ENCODE peak calls at places on chromosomes 5 and 9, in ten cellular contexts. One of them, this sample, is unnamed.

GRCh38 chr5:66877843-66878242 is 281.6 kb downstream of the MAST4 start:
- DNase-seq in foreskin fibroblast: peak; percentile 60
- DNase-seq in uterus: no peak
- DNase-seq in upper lobe of right lung: no peak
- DNase-seq in body of pancreas: no peak
- DNase-seq in GM13977: no peak
- DNase-seq in mesothelial cell of epicardium: no peak
- DNase-seq in AG10803: no peak
- DNase-seq in AG04450: no peak
- DNase-seq in fibroblast of the aortic adventitia: peak; percentile 41
- DNase-seq in this sample: no peak

GRCh38 chr5:111813520-111813919 is 56.5 kb upstream of the NREP start:
- DNase-seq in AG04450: no peak
- DNase-seq in foreskin fibroblast: no peak
- DNase-seq in upper lobe of right lung: no peak
- DNase-seq in GM13977: no peak
- DNase-seq in AG10803: no peak
- DNase-seq in body of pancreas: no peak
- DNase-seq in uterus: no peak
- DNase-seq in mesothelial cell of epicardium: no peak
- DNase-seq in fibroblast of the aortic adventitia: no peak
- DNase-seq in this sample: no peak

GRCh38 chr5:53381-54174 is 38.4 kb upstream of the PLEKHG4B start:
- DNase-seq in body of pancreas: peak; percentile 65
- DNase-seq in mesothelial cell of epicardium: no peak
- DNase-seq in foreskin fibroblast: peak; percentile 52
- DNase-seq in uterus: no peak
- DNase-seq in AG10803: peak; percentile 6
- DNase-seq in fibroblast of the aortic adventitia: no peak
- DNase-seq in GM13977: peak; percentile 63
- DNase-seq in upper lobe of right lung: peak; percentile 82
- DNase-seq in AG04450: no peak
- DNase-seq in this sample: peak; percentile 54

GRCh38 chr5:115321309-115321708 is 24.9 kb upstream of the CCDC112 start:
- DNase-seq in GM13977: no peak
- DNase-seq in AG10803: peak; percentile 12
- DNase-seq in foreskin fibroblast: peak; percentile 60
- DNase-seq in uterus: no peak
- DNase-seq in mesothelial cell of epicardium: no peak
- DNase-seq in upper lobe of right lung: no peak
- DNase-seq in fibroblast of the aortic adventitia: peak; percentile 16
- DNase-seq in body of pancreas: no peak
- DNase-seq in AG04450: no peak
- DNase-seq in this sample: no peak

GRCh38 chr9:136409557-136410455 is 608 bp downstream of the ENTR1 start:
- DNase-seq in mesothelial cell of epicardium: no peak
- DNase-seq in foreskin fibroblast: peak; percentile 69
- DNase-seq in GM13977: peak; percentile 67
- DNase-seq in body of pancreas: peak; percentile 37
- DNase-seq in AG04450: no peak
- DNase-seq in uterus: no peak
- DNase-seq in upper lobe of right lung: peak; percentile 76
- DNase-seq in AG10803: peak; percentile 31
- DNase-seq in fibroblast of the aortic adventitia: peak; percentile 31
- DNase-seq in this sample: no peak

GRCh38 chr9:78866228-78867132 is 569.6 kb downstream of the PSAT1 start:
- DNase-seq in mesothelial cell of epicardium: no peak
- DNase-seq in body of pancreas: no peak
- DNase-seq in fibroblast of the aortic adventitia: peak; percentile 85
- DNase-seq in AG10803: peak; percentile 95
- DNase-seq in GM13977: no peak
- DNase-seq in upper lobe of right lung: no peak
- DNase-seq in uterus: no peak
- DNase-seq in foreskin fibroblast: peak; percentile 89
- DNase-seq in AG04450: peak; percentile 59
- DNase-seq in this sample: no peak

GRCh38 chr9:137138701-137139467 is at the start of gene GRIN1:
- DNase-seq in GM13977: peak; percentile 66
- DNase-seq in body of pancreas: peak; percentile 49
- DNase-seq in mesothelial cell of epicardium: peak; percentile 59
- DNase-seq in uterus: no peak
- DNase-seq in upper lobe of right lung: peak; percentile 70
- DNase-seq in fibroblast of the aortic adventitia: peak; percentile 15
- DNase-seq in AG10803: peak; percentile 19
- DNase-seq in AG04450: no peak
- DNase-seq in foreskin fibroblast: peak; percentile 58
- DNase-seq in this sample: peak; percentile 56

GRCh38 chr5:110335361-110336046 is 391.0 kb downstream of the TMEM232 start:
- DNase-seq in foreskin fibroblast: peak; percentile 93
- DNase-seq in uterus: no peak
- DNase-seq in GM13977: no peak
- DNase-seq in AG10803: peak; percentile 99
- DNase-seq in fibroblast of the aortic adventitia: peak; percentile 63
- DNase-seq in body of pancreas: no peak
- DNase-seq in AG04450: peak; percentile 1
- DNase-seq in upper lobe of right lung: no peak
- DNase-seq in mesothelial cell of epicardium: no peak
- DNase-seq in this sample: no peak

GRCh38 chr9:129489838-129490582 is 130.9 kb downstream of the C9orf50 start:
- DNase-seq in upper lobe of right lung: no peak
- DNase-seq in uterus: peak; percentile 71
- DNase-seq in GM13977: no peak
- DNase-seq in fibroblast of the aortic adventitia: peak; percentile 69
- DNase-seq in AG10803: peak; percentile 44
- DNase-seq in mesothelial cell of epicardium: no peak
- DNase-seq in body of pancreas: no peak
- DNase-seq in foreskin fibroblast: peak; percentile 44
- DNase-seq in AG04450: no peak
- DNase-seq in this sample: no peak

GRCh38 chr5:573976-574375 is 38.2 kb upstream of the CEP72 start:
- DNase-seq in body of pancreas: no peak
- DNase-seq in mesothelial cell of epicardium: no peak
- DNase-seq in AG04450: no peak
- DNase-seq in AG10803: no peak
- DNase-seq in uterus: no peak
- DNase-seq in upper lobe of right lung: no peak
- DNase-seq in fibroblast of the aortic adventitia: no peak
- DNase-seq in GM13977: no peak
- DNase-seq in foreskin fibroblast: no peak
- DNase-seq in this sample: no peak

GRCh38 chr9:5628530-5629311 is at the start of gene RIC1:
- DNase-seq in foreskin fibroblast: peak; percentile 98
- DNase-seq in AG04450: peak; percentile 69
- DNase-seq in fibroblast of the aortic adventitia: peak; percentile 89
- DNase-seq in AG10803: peak; percentile 93
- DNase-seq in GM13977: peak; percentile 97
- DNase-seq in body of pancreas: peak; percentile 87
- DNase-seq in upper lobe of right lung: peak; percentile 96
- DNase-seq in mesothelial cell of epicardium: peak; percentile 75
- DNase-seq in uterus: peak; percentile 91
- DNase-seq in this sample: peak; percentile 72
- TF ChIP-seq CTCF in foreskin fibroblast: no peak
- TF ChIP-seq CTCF in AG04450: no peak
- TF ChIP-seq CTCF in fibroblast of the aortic adventitia: no peak
- TF ChIP-seq CTCF in AG10803: no peak
- TF ChIP-seq CTCF in GM13977: no peak
- TF ChIP-seq CTCF in body of pancreas: no peak
- TF ChIP-seq CTCF in upper lobe of right lung: no peak
- TF ChIP-seq CTCF in mesothelial cell of epicardium: no peak
- TF ChIP-seq CTCF in uterus: no peak
- TF ChIP-seq CTCF in this sample: no peak

GRCh38 chr9:134285215-134285845 is 40.9 kb upstream of the RXRA start:
- DNase-seq in fibroblast of the aortic adventitia: no peak
- DNase-seq in mesothelial cell of epicardium: no peak
- DNase-seq in GM13977: no peak
- DNase-seq in AG04450: no peak
- DNase-seq in AG10803: no peak
- DNase-seq in body of pancreas: no peak
- DNase-seq in foreskin fibroblast: no peak
- DNase-seq in uterus: no peak
- DNase-seq in upper lobe of right lung: no peak
- DNase-seq in this sample: no peak

GRCh38 chr9:134283692-134284265 is 42.5 kb upstream of the RXRA start:
- DNase-seq in GM13977: no peak
- DNase-seq in AG10803: no peak
- DNase-seq in upper lobe of right lung: no peak
- DNase-seq in uterus: no peak
- DNase-seq in foreskin fibroblast: no peak
- DNase-seq in mesothelial cell of epicardium: no peak
- DNase-seq in fibroblast of the aortic adventitia: no peak
- DNase-seq in AG04450: no peak
- DNase-seq in body of pancreas: no peak
- DNase-seq in this sample: no peak

GRCh38 chr9:134283111-134283515 is 43.1 kb upstream of the RXRA start:
- DNase-seq in upper lobe of right lung: peak; percentile 73
- DNase-seq in GM13977: no peak
- DNase-seq in body of pancreas: peak; percentile 81
- DNase-seq in AG04450: peak; percentile 13
- DNase-seq in foreskin fibroblast: peak; percentile 76
- DNase-seq in fibroblast of the aortic adventitia: peak; percentile 92
- DNase-seq in uterus: peak; percentile 84
- DNase-seq in mesothelial cell of epicardium: no peak
- DNase-seq in AG10803: peak; percentile 89
- DNase-seq in this sample: no peak

GRCh38 chr9:134284741-134285140 is 41.5 kb upstream of the RXRA start:
- DNase-seq in upper lobe of right lung: no peak
- DNase-seq in GM13977: no peak
- DNase-seq in uterus: no peak
- DNase-seq in AG04450: no peak
- DNase-seq in AG10803: no peak
- DNase-seq in foreskin fibroblast: no peak
- DNase-seq in body of pancreas: no peak
- DNase-seq in mesothelial cell of epicardium: no peak
- DNase-seq in fibroblast of the aortic adventitia: no peak
- DNase-seq in this sample: no peak

DNA sequence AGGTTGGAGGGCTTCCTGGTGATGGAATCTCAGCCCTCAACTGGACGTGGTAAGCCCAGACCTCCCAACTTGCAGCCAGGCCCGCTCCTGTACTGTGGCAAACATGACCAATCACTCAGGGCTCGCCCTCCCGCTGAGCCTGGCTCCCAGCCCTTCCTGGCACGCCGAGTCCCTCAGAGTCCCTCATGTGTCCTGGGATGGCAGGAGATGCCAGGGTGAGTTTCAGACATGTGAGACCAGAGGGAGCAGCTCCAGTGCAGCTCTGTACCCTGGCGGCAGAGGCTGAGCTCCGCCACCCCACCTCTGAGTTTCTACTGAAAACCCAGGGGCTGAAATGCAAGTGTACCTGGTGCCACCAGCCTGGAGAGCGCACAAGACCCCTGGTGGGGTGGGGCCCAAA is 42.0 kb upstream of the RXRA start:
- DNase-seq in upper lobe of right lung: no peak
- DNase-seq in uterus: no peak
- DNase-seq in GM13977: no peak
- DNase-seq in foreskin fibroblast: no peak
- DNase-seq in AG10803: no peak
- DNase-seq in body of pancreas: peak; percentile 83
- DNase-seq in fibroblast of the aortic adventitia: no peak
- DNase-seq in AG04450: no peak
- DNase-seq in mesothelial cell of epicardium: no peak
- DNase-seq in this sample: no peak
- TF ChIP-seq CTCF in upper lobe of right lung: no peak
- TF ChIP-seq CTCF in uterus: no peak
- TF ChIP-seq CTCF in GM13977: no peak
- TF ChIP-seq CTCF in foreskin fibroblast: no peak
- TF ChIP-seq CTCF in AG10803: no peak
- TF ChIP-seq CTCF in body of pancreas: no peak
- TF ChIP-seq CTCF in fibroblast of the aortic adventitia: no peak
- TF ChIP-seq CTCF in AG04450: no peak
- TF ChIP-seq CTCF in mesothelial cell of epicardium: no peak
- TF ChIP-seq CTCF in this sample: no peak

GRCh38 chr5:139287890-139288635 is 5.5 kb upstream of the MATR3 start:
- DNase-seq in foreskin fibroblast: peak; percentile 53
- DNase-seq in AG10803: no peak
- DNase-seq in fibroblast of the aortic adventitia: no peak
- DNase-seq in upper lobe of right lung: no peak
- DNase-seq in body of pancreas: no peak
- DNase-seq in GM13977: no peak
- DNase-seq in mesothelial cell of epicardium: no peak
- DNase-seq in uterus: no peak
- DNase-seq in AG04450: no peak
- DNase-seq in this sample: no peak
- TF ChIP-seq CTCF in foreskin fibroblast: no peak
- TF ChIP-seq CTCF in AG10803: no peak
- TF ChIP-seq CTCF in fibroblast of the aortic adventitia: no peak
- TF ChIP-seq CTCF in upper lobe of right lung: peak; percentile 21
- TF ChIP-seq CTCF in body of pancreas: no peak
- TF ChIP-seq CTCF in GM13977: peak; percentile 21
- TF ChIP-seq CTCF in mesothelial cell of epicardium: no peak
- TF ChIP-seq CTCF in uterus: no peak
- TF ChIP-seq CTCF in AG04450: no peak
- TF ChIP-seq CTCF in this sample: no peak

GRCh38 chr5:149432861-149433462 is 53.9 kb upstream of the IL17B start:
- DNase-seq in foreskin fibroblast: no peak
- DNase-seq in AG10803: peak; percentile 46
- DNase-seq in GM13977: no peak
- DNase-seq in mesothelial cell of epicardium: no peak
- DNase-seq in fibroblast of the aortic adventitia: no peak
- DNase-seq in AG04450: no peak
- DNase-seq in uterus: peak; percentile 70
- DNase-seq in upper lobe of right lung: no peak
- DNase-seq in body of pancreas: peak; percentile 49
- DNase-seq in this sample: no peak

GRCh38 chr5:149432377-149432776 is 53.3 kb upstream of the IL17B start:
- DNase-seq in GM13977: no peak
- DNase-seq in mesothelial cell of epicardium: no peak
- DNase-seq in upper lobe of right lung: no peak
- DNase-seq in AG04450: no peak
- DNase-seq in AG10803: no peak
- DNase-seq in foreskin fibroblast: no peak
- DNase-seq in body of pancreas: no peak
- DNase-seq in fibroblast of the aortic adventitia: no peak
- DNase-seq in uterus: peak; percentile 68
- DNase-seq in this sample: no peak

GRCh38 chr5:149428032-149428431 is 48.9 kb upstream of the IL17B start:
- DNase-seq in fibroblast of the aortic adventitia: no peak
- DNase-seq in AG04450: no peak
- DNase-seq in mesothelial cell of epicardium: no peak
- DNase-seq in GM13977: no peak
- DNase-seq in foreskin fibroblast: no peak
- DNase-seq in uterus: no peak
- DNase-seq in upper lobe of right lung: no peak
- DNase-seq in AG10803: no peak
- DNase-seq in body of pancreas: no peak
- DNase-seq in this sample: no peak

GRCh38 chr5:149427374-149427773 is 48.3 kb upstream of the IL17B start:
- DNase-seq in mesothelial cell of epicardium: no peak
- DNase-seq in upper lobe of right lung: no peak
- DNase-seq in uterus: no peak
- DNase-seq in foreskin fibroblast: no peak
- DNase-seq in body of pancreas: no peak
- DNase-seq in fibroblast of the aortic adventitia: no peak
- DNase-seq in AG04450: no peak
- DNase-seq in AG10803: no peak
- DNase-seq in GM13977: no peak
- DNase-seq in this sample: no peak

GRCh38 chr5:149429839-149430721 is 51.0 kb upstream of the IL17B start:
- DNase-seq in upper lobe of right lung: peak; percentile 77
- DNase-seq in foreskin fibroblast: no peak
- DNase-seq in body of pancreas: no peak
- DNase-seq in uterus: peak; percentile 70
- DNase-seq in GM13977: peak; percentile 37
- DNase-seq in AG04450: no peak
- DNase-seq in fibroblast of the aortic adventitia: no peak
- DNase-seq in mesothelial cell of epicardium: no peak
- DNase-seq in AG10803: peak; percentile 47
- DNase-seq in this sample: no peak
- TF ChIP-seq CTCF in upper lobe of right lung: peak; percentile 35
- TF ChIP-seq CTCF in foreskin fibroblast: peak; percentile 28
- TF ChIP-seq CTCF in body of pancreas: no peak
- TF ChIP-seq CTCF in uterus: no peak
- TF ChIP-seq CTCF in GM13977: no peak
- TF ChIP-seq CTCF in AG04450: peak; percentile 48
- TF ChIP-seq CTCF in fibroblast of the aortic adventitia: peak; percentile 42
- TF ChIP-seq CTCF in mesothelial cell of epicardium: no peak
- TF ChIP-seq CTCF in AG10803: peak; percentile 37
- TF ChIP-seq CTCF in this sample: no peak